ENCODE peak calls at places on chromosomes 13 and 19, in four cellular contexts. K, O, C and D are unnamed samples.

GRCh38 chr19:38685666-38686529 is 38.4 kb downstream of the ACTN4 start:
- DNase-seq in K (no peak), O (no peak), C (no peak), D (no peak)

GRCh38 chr19:1182727-1183126 is 8.7 kb upstream of the SBNO2 start:
- DNase-seq in K (no peak), O (no peak), C (no peak), D (no peak)

GRCh38 chr13:112776971-112777370 is 87.1 kb downstream of the ATP11A start:
- DNase-seq in K (no peak), C (no peak), O (no peak), D (no peak)

GRCh38 chr19:33301011-33301899 is 1.1 kb downstream of the CEBPA start:
- DNase-seq in C (no peak), K (no peak), O (no peak), D (no peak)

GRCh38 chr19:55210120-55210493 is 806 bp upstream of the PTPRH start:
- DNase-seq in K (no peak), C (no peak), O (no peak), D (no peak)

GRCh38 chr19:28075229-28075628 is 1137.7 kb downstream of the UQCRFS1 start:
- DNase-seq in O (no peak), C (no peak), K (no peak), D (no peak)

GRCh38 chr13:37647038-37647650 is 48.6 kb upstream of the POSTN start:
- DNase-seq in K (no peak), C (no peak), O (no peak), D (no peak)

GRCh38 chr13:50993908-50994307 is 84.3 kb downstream of the RNASEH2B start:
- DNase-seq in C (no peak), K (no peak), O (no peak), D (no peak)

GRCh38 chr13:34425307-34425949 is 516.6 kb upstream of the NBEA start:
- DNase-seq in K (no peak), C (no peak), O (no peak), D (peak)

GRCh38 chr19:46515879-46516350 is 20.2 kb upstream of the PNMA8B start:
- DNase-seq in K (peak), O (no peak), C (no peak), D (no peak)

GRCh38 chr13:38866649-38867048 is 124.0 kb downstream of the STOML3 start:
- DNase-seq in K (no peak), O (no peak), C (no peak), D (no peak)

GRCh38 chr13:112743451-112744305 is 53.8 kb downstream of the ATP11A start:
- DNase-seq in K (no peak), C (no peak), O (no peak), D (no peak)

GRCh38 chr13:29707876-29708543 is 112.5 kb upstream of the SLC7A1 start:
- DNase-seq in C (no peak), O (no peak), K (peak), D (peak)

GRCh38 chr19:46818812-46819211 is 30.4 kb upstream of the SLC1A5 start:
- DNase-seq in C (no peak), O (no peak), K (no peak), D (no peak)

GRCh38 chr13:26344980-26345379 is 91.1 kb downstream of the CDK8 start:
- DNase-seq in K (no peak), O (no peak), C (no peak), D (no peak)

GRCh38 chr13:79241697-79242096 is 164.4 kb downstream of the RBM26 start:
- DNase-seq in C (no peak), O (no peak), K (no peak), D (no peak)

GRCh38 chr19:3358919-3359849 is 7.2 kb upstream of the NFIC start:
- DNase-seq in O (no peak), C (peak), K (peak), D (peak)

GRCh38 chr13:93559718-93560117 is 333.1 kb downstream of the GPC6 start:
- DNase-seq in O (no peak), K (no peak), C (no peak), D (peak)

GRCh38 chr13:43516401-43516826 is 270.4 kb downstream of the ENOX1 start:
- DNase-seq in C (no peak), O (no peak), K (no peak), D (no peak)

GRCh38 chr13:98175823-98176222 is 1.2 kb downstream of the RNF113B start:
- DNase-seq in K (no peak), C (no peak), O (no peak), D (no peak)

GRCh38 chr19:18698321-18699167 is 15.1 kb downstream of the CRTC1 start:
- DNase-seq in K (no peak), O (no peak), C (no peak), D (no peak)

GRCh38 chr13:41742917-41743552 is 217.9 kb downstream of the VWA8 start:
- DNase-seq in K (no peak), C (no peak), O (no peak), D (no peak)

GRCh38 chr13:107964356-107964755 is 251.0 kb downstream of the LIG4 start:
- DNase-seq in C (no peak), K (no peak), O (no peak), D (peak)